ENCODE peak calls at places on chromosomes 7 and 10, in seven cellular contexts. One of them, this sample, is unnamed.

GRCh38 chr7:124840435-124840834 is 74.8 kb upstream of the GPR37 start:
- DNase-seq in GM12878: no peak
- DNase-seq in K562: no peak
- DNase-seq in HepG2: peak; percentile 7
- DNase-seq in HCT116: no peak
- DNase-seq in H1: no peak
- DNase-seq in SK-N-SH: peak; percentile 25
- DNase-seq in this sample: peak; percentile 17

GRCh38 chr10:24209421-24209770 is 458 bp downstream of the KIAA1217 start:
- DNase-seq in GM12878: no peak
- DNase-seq in K562: no peak
- DNase-seq in HepG2: no peak
- DNase-seq in HCT116: no peak
- DNase-seq in H1: no peak
- DNase-seq in SK-N-SH: peak; percentile 74
- DNase-seq in this sample: no peak

GRCh38 chr10:115947104-115947503 is 325.9 kb downstream of the GFRA1 start:
- DNase-seq in GM12878: no peak
- DNase-seq in K562: no peak
- DNase-seq in HepG2: no peak
- DNase-seq in HCT116: no peak
- DNase-seq in H1: no peak
- DNase-seq in SK-N-SH: no peak
- DNase-seq in this sample: no peak

GRCh38 chr10:116809528-116810500 is 39.5 kb upstream of the ENO4 start:
- DNase-seq in GM12878: no peak
- DNase-seq in K562: peak; percentile 52
- DNase-seq in HepG2: peak; percentile 12
- DNase-seq in HCT116: peak; percentile 31
- DNase-seq in H1: peak; percentile 81
- DNase-seq in SK-N-SH: peak; percentile 70
- DNase-seq in this sample: peak; percentile 60

GRCh38 chr7:140744005-140744404 is 47.5 kb downstream of the NDUFB2 start:
- DNase-seq in GM12878: no peak
- DNase-seq in K562: no peak
- DNase-seq in HepG2: peak; percentile 58
- DNase-seq in HCT116: no peak
- DNase-seq in H1: no peak
- DNase-seq in SK-N-SH: no peak
- DNase-seq in this sample: no peak

GRCh38 chr7:909358-910329 is 33.3 kb downstream of the GET4 start:
- DNase-seq in GM12878: no peak
- DNase-seq in K562: no peak
- DNase-seq in HepG2: no peak
- DNase-seq in HCT116: no peak
- DNase-seq in H1: no peak
- DNase-seq in SK-N-SH: peak; percentile 82
- DNase-seq in this sample: no peak

GRCh38 chr7:50266893-50267386 is 37.6 kb upstream of the IKZF1 start:
- DNase-seq in GM12878: peak; percentile 84
- DNase-seq in K562: peak; percentile 58
- DNase-seq in HepG2: no peak
- DNase-seq in HCT116: no peak
- DNase-seq in H1: no peak
- DNase-seq in SK-N-SH: no peak
- DNase-seq in this sample: no peak

GRCh38 chr7:36037121-36037662 is 115.9 kb upstream of the EEPD1 start:
- DNase-seq in GM12878: no peak
- DNase-seq in K562: no peak
- DNase-seq in HepG2: no peak
- DNase-seq in HCT116: no peak
- DNase-seq in H1: no peak
- DNase-seq in SK-N-SH: peak; percentile 73
- DNase-seq in this sample: peak; percentile 39

GRCh38 chr7:140607441-140607989 is 33.1 kb downstream of the DENND2A start:
- DNase-seq in GM12878: no peak
- DNase-seq in K562: no peak
- DNase-seq in HepG2: no peak
- DNase-seq in HCT116: no peak
- DNase-seq in H1: no peak
- DNase-seq in SK-N-SH: peak; percentile 46
- DNase-seq in this sample: no peak

GRCh38 chr7:43117025-43117424 is 4.6 kb downstream of the HECW1 start:
- DNase-seq in GM12878: no peak
- DNase-seq in K562: no peak
- DNase-seq in HepG2: no peak
- DNase-seq in HCT116: no peak
- DNase-seq in H1: no peak
- DNase-seq in SK-N-SH: no peak
- DNase-seq in this sample: no peak

GRCh38 chr7:108294595-108294994 is 161.6 kb downstream of the NRCAM start:
- DNase-seq in GM12878: no peak
- DNase-seq in K562: no peak
- DNase-seq in HepG2: no peak
- DNase-seq in HCT116: no peak
- DNase-seq in H1: no peak
- DNase-seq in SK-N-SH: no peak
- DNase-seq in this sample: no peak

GRCh38 chr7:74604326-74605020 is 53.0 kb upstream of the GTF2I start:
- DNase-seq in GM12878: no peak
- DNase-seq in K562: no peak
- DNase-seq in HepG2: no peak
- DNase-seq in HCT116: no peak
- DNase-seq in H1: no peak
- DNase-seq in SK-N-SH: no peak
- DNase-seq in this sample: peak; percentile 86

GRCh38 chr7:138891446-138891810 is 89.8 kb downstream of the KIAA1549 start:
- DNase-seq in GM12878: no peak
- DNase-seq in K562: no peak
- DNase-seq in HepG2: no peak
- DNase-seq in HCT116: no peak
- DNase-seq in H1: no peak
- DNase-seq in SK-N-SH: peak; percentile 80
- DNase-seq in this sample: no peak

GRCh38 chr10:77461636-77462296 is 175.8 kb downstream of the KCNMA1 start:
- DNase-seq in GM12878: no peak
- DNase-seq in K562: no peak
- DNase-seq in HepG2: no peak
- DNase-seq in HCT116: no peak
- DNase-seq in H1: no peak
- DNase-seq in SK-N-SH: no peak
- DNase-seq in this sample: peak; percentile 47

GRCh38 chr10:77456414-77456813 is 181.2 kb downstream of the KCNMA1 start:
- DNase-seq in GM12878: no peak
- DNase-seq in K562: no peak
- DNase-seq in HepG2: no peak
- DNase-seq in HCT116: no peak
- DNase-seq in H1: no peak
- DNase-seq in SK-N-SH: peak; percentile 49
- DNase-seq in this sample: peak; percentile 55

GRCh38 chr10:77457266-77457665 is 180.3 kb downstream of the KCNMA1 start:
- DNase-seq in GM12878: no peak
- DNase-seq in K562: no peak
- DNase-seq in HepG2: no peak
- DNase-seq in HCT116: no peak
- DNase-seq in H1: no peak
- DNase-seq in SK-N-SH: no peak
- DNase-seq in this sample: no peak

GRCh38 chr10:77459905-77460304 is 177.7 kb downstream of the KCNMA1 start:
- DNase-seq in GM12878: no peak
- DNase-seq in K562: no peak
- DNase-seq in HepG2: no peak
- DNase-seq in HCT116: no peak
- DNase-seq in H1: no peak
- DNase-seq in SK-N-SH: no peak
- DNase-seq in this sample: no peak

DNA sequence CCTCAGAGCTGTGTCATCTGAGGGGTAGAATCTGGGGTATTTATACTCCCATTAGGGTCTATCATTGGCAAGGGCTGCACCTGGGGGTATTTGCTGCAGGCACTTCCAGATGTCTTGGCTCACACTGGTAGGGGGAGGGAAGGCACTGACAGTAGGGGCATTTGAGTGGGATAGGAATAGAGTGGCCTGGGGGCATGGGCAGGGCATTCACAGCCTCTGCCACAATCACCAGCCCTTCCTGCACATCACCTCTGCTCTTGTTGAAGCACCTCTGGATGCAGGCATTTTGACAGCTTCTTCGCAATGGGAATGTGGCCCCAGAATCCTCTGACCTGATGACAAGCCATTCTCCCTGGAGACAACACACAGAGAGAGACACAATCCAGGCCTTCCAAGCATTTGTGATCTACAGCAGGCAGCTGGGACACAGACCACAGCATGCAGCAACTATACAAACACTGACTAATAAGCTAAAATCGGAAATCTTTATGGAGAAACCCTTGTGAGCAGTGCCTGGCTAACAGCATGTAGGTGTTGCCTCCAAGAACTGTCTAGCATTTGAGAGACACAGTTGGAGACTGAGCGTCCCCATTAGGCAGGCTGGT is 178.5 kb downstream of the KCNMA1 start:
- DNase-seq in GM12878: no peak
- DNase-seq in K562: no peak
- DNase-seq in HepG2: no peak
- DNase-seq in HCT116: no peak
- DNase-seq in H1: no peak
- DNase-seq in SK-N-SH: no peak
- DNase-seq in this sample: no peak
- TF ChIP-seq JUND in GM12878: no peak
- TF ChIP-seq JUND in K562: no peak
- TF ChIP-seq JUND in HepG2: no peak
- TF ChIP-seq JUND in HCT116: no peak
- TF ChIP-seq JUND in H1: no peak
- TF ChIP-seq JUND in SK-N-SH: no peak
- TF ChIP-seq JUND in this sample: no peak

GRCh38 chr10:96548589-96548988 is 34.9 kb upstream of the TLL2 start:
- DNase-seq in GM12878: no peak
- DNase-seq in K562: no peak
- DNase-seq in HepG2: no peak
- DNase-seq in HCT116: no peak
- DNase-seq in H1: no peak
- DNase-seq in SK-N-SH: no peak
- DNase-seq in this sample: no peak
- TF ChIP-seq JUND in GM12878: no peak
- TF ChIP-seq JUND in K562: no peak
- TF ChIP-seq JUND in HepG2: no peak
- TF ChIP-seq JUND in HCT116: no peak
- TF ChIP-seq JUND in H1: no peak
- TF ChIP-seq JUND in SK-N-SH: no peak
- TF ChIP-seq JUND in this sample: no peak

DNA sequence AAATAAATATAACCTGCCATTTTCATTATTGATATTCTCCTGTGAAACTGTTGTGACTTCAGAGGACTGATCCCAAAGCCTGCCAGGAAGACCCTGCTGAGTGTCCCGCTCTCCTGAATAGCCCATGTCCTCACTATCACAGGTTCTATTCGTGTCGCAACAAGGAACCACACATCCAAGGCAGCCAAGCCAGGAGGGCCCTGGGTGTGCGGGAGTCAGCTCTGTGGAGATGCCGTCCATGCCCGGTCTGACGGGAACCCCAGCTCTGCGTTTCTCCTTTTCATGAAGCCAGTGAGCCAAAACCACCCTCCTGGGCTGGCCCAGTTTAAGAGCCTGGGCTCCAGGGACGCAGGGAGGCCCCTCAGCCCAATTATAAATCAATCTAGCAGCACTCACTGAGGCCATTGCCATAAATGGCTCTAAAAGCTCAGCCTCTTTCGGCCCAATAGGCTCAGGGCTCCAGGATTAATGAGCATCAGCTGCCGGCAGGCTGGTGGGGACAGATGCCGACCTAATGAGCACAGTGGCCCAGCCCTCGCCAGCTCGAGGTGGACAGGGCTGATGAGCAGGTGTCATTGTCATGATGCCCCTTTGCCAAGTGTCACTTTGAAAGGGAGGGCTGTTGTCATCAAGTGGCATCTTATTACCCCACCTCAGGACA is 177.9 kb downstream of the PLXNA4 start:
- DNase-seq in GM12878: no peak
- DNase-seq in K562: no peak
- DNase-seq in HepG2: no peak
- DNase-seq in HCT116: no peak
- DNase-seq in H1: no peak
- DNase-seq in SK-N-SH: no peak
- DNase-seq in this sample: no peak
- TF ChIP-seq JUND in GM12878: no peak
- TF ChIP-seq JUND in K562: no peak
- TF ChIP-seq JUND in HepG2: no peak
- TF ChIP-seq JUND in HCT116: no peak
- TF ChIP-seq JUND in H1: no peak
- TF ChIP-seq JUND in SK-N-SH: no peak
- TF ChIP-seq JUND in this sample: no peak

GRCh38 chr10:62079885-62080559 is 178.5 kb downstream of the ARID5B start:
- DNase-seq in GM12878: peak; percentile 69
- DNase-seq in K562: no peak
- DNase-seq in HepG2: no peak
- DNase-seq in HCT116: no peak
- DNase-seq in H1: no peak
- DNase-seq in SK-N-SH: no peak
- DNase-seq in this sample: no peak

GRCh38 chr10:62082270-62082669 is 180.8 kb downstream of the ARID5B start:
- DNase-seq in GM12878: no peak
- DNase-seq in K562: no peak
- DNase-seq in HepG2: peak; percentile 53
- DNase-seq in HCT116: no peak
- DNase-seq in H1: no peak
- DNase-seq in SK-N-SH: no peak
- DNase-seq in this sample: no peak

GRCh38 chr10:62082729-62083412 is 181.4 kb downstream of the ARID5B start:
- DNase-seq in GM12878: peak; percentile 51
- DNase-seq in K562: no peak
- DNase-seq in HepG2: peak; percentile 56
- DNase-seq in HCT116: no peak
- DNase-seq in H1: no peak
- DNase-seq in SK-N-SH: no peak
- DNase-seq in this sample: no peak

GRCh38 chr10:62080905-62081304 is 179.4 kb downstream of the ARID5B start:
- DNase-seq in GM12878: no peak
- DNase-seq in K562: no peak
- DNase-seq in HepG2: no peak
- DNase-seq in HCT116: no peak
- DNase-seq in H1: no peak
- DNase-seq in SK-N-SH: no peak
- DNase-seq in this sample: no peak

DNA sequence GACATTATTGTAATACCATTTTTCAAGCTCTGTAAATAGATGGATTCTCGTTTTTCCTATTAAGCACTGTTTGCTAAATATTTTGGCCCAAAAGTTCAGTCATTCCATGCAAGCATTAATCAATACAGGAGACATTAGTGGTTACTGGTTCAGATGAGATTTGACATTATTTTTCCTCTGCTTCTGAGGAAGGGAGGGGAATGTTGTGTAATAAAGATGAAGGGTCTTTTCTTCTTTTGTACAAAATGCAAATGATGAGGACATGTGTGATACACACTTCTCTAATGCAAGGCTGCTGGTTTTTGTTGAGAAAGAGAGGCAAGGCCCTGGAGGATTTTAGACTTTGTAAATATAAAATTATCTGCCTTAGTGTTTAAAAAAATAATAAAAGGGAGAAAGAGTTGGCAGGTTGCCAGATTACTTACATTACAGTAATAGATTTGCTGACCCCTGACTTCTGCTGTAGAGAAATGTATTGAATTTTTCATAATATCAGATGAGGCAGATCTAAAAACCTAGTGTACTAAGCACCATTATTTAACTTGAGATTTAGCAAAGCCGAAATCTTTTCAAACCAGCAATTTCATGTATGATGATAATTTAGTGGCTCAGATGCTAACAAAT is 179.9 kb downstream of the ARID5B start:
- DNase-seq in GM12878: no peak
- DNase-seq in K562: no peak
- DNase-seq in HepG2: no peak
- DNase-seq in HCT116: no peak
- DNase-seq in H1: no peak
- DNase-seq in SK-N-SH: no peak
- DNase-seq in this sample: no peak
- TF ChIP-seq JUND in GM12878: no peak
- TF ChIP-seq JUND in K562: no peak
- TF ChIP-seq JUND in HepG2: no peak
- TF ChIP-seq JUND in HCT116: no peak
- TF ChIP-seq JUND in H1: no peak
- TF ChIP-seq JUND in SK-N-SH: no peak
- TF ChIP-seq JUND in this sample: no peak